ENCODE peak calls at places on chromosomes 2 and 18, in five cellular contexts. One of them, this sample, is unnamed.

GRCh38 chr2:215982465-215982875 is 30.9 kb downstream of the MREG start:
- DNase-seq in heart left ventricle: no peak
- DNase-seq in brain microvascular endothelial cell: peak; percentile 84
- DNase-seq in bronchial epithelial cell: peak; percentile 100
- DNase-seq in mesothelial cell of epicardium: no peak
- DNase-seq in this sample: no peak

GRCh38 chr2:196174424-196174823 is 3.0 kb upstream of the STK17B start:
- DNase-seq in heart left ventricle: no peak
- DNase-seq in brain microvascular endothelial cell: no peak
- DNase-seq in bronchial epithelial cell: no peak
- DNase-seq in mesothelial cell of epicardium: no peak
- DNase-seq in this sample: no peak

GRCh38 chr2:172431428-172431827 is 4.0 kb downstream of the ITGA6 start:
- DNase-seq in heart left ventricle: peak; percentile 69
- DNase-seq in brain microvascular endothelial cell: no peak
- DNase-seq in bronchial epithelial cell: no peak
- DNase-seq in mesothelial cell of epicardium: no peak
- DNase-seq in this sample: no peak

GRCh38 chr2:23586691-23587090 is 201.7 kb downstream of the KLHL29 start:
- DNase-seq in heart left ventricle: no peak
- DNase-seq in brain microvascular endothelial cell: no peak
- DNase-seq in bronchial epithelial cell: no peak
- DNase-seq in mesothelial cell of epicardium: no peak
- DNase-seq in this sample: no peak

GRCh38 chr2:58871469-58872142 is 630.5 kb upstream of the FANCL start:
- DNase-seq in heart left ventricle: no peak
- DNase-seq in brain microvascular endothelial cell: no peak
- DNase-seq in bronchial epithelial cell: no peak
- DNase-seq in mesothelial cell of epicardium: no peak
- DNase-seq in this sample: no peak

GRCh38 chr2:9032555-9032954 is 29.1 kb upstream of the MBOAT2 start:
- DNase-seq in heart left ventricle: no peak
- DNase-seq in brain microvascular endothelial cell: no peak
- DNase-seq in bronchial epithelial cell: no peak
- DNase-seq in mesothelial cell of epicardium: no peak
- DNase-seq in this sample: no peak

GRCh38 chr2:77147154-77147553 is 375.0 kb downstream of the LRRTM4 start:
- DNase-seq in heart left ventricle: no peak
- DNase-seq in brain microvascular endothelial cell: no peak
- DNase-seq in bronchial epithelial cell: no peak
- DNase-seq in mesothelial cell of epicardium: no peak
- DNase-seq in this sample: no peak

GRCh38 chr2:78999410-78999809 is 26.1 kb upstream of the REG3G start:
- DNase-seq in heart left ventricle: no peak
- DNase-seq in brain microvascular endothelial cell: no peak
- DNase-seq in bronchial epithelial cell: no peak
- DNase-seq in mesothelial cell of epicardium: no peak
- DNase-seq in this sample: no peak

GRCh38 chr18:50706199-50706598 is 113.6 kb downstream of the MRO start:
- DNase-seq in heart left ventricle: no peak
- DNase-seq in brain microvascular endothelial cell: no peak
- DNase-seq in bronchial epithelial cell: no peak
- DNase-seq in mesothelial cell of epicardium: no peak
- DNase-seq in this sample: no peak

GRCh38 chr2:98148968-98149697 is 62.2 kb downstream of the VWA3B start:
- DNase-seq in heart left ventricle: no peak
- DNase-seq in brain microvascular endothelial cell: peak; percentile 87
- DNase-seq in bronchial epithelial cell: peak; percentile 74
- DNase-seq in mesothelial cell of epicardium: no peak
- DNase-seq in this sample: no peak

GRCh38 chr2:99520813-99521212 is 31.0 kb upstream of the REV1 start:
- DNase-seq in heart left ventricle: no peak
- DNase-seq in brain microvascular endothelial cell: no peak
- DNase-seq in bronchial epithelial cell: peak; percentile 18
- DNase-seq in mesothelial cell of epicardium: no peak
- DNase-seq in this sample: no peak

GRCh38 chr2:75513616-75514170 is 47.0 kb downstream of the EVA1A start:
- DNase-seq in heart left ventricle: no peak
- DNase-seq in brain microvascular endothelial cell: no peak
- DNase-seq in bronchial epithelial cell: peak; percentile 74
- DNase-seq in mesothelial cell of epicardium: no peak
- DNase-seq in this sample: no peak

GRCh38 chr18:54608008-54608642 is 17.1 kb downstream of the DYNAP start:
- DNase-seq in heart left ventricle: no peak
- DNase-seq in brain microvascular endothelial cell: no peak
- DNase-seq in bronchial epithelial cell: peak; percentile 93
- DNase-seq in mesothelial cell of epicardium: no peak
- DNase-seq in this sample: no peak

GRCh38 chr2:112692914-112693313 is 27.9 kb upstream of the NT5DC4 start:
- DNase-seq in heart left ventricle: no peak
- DNase-seq in brain microvascular endothelial cell: no peak
- DNase-seq in bronchial epithelial cell: peak; percentile 77
- DNase-seq in mesothelial cell of epicardium: no peak
- DNase-seq in this sample: no peak

GRCh38 chr2:111116016-111116746 is 4.5 kb upstream of the BCL2L11 start:
- DNase-seq in heart left ventricle: no peak
- DNase-seq in brain microvascular endothelial cell: no peak
- DNase-seq in bronchial epithelial cell: no peak
- DNase-seq in mesothelial cell of epicardium: no peak
- DNase-seq in this sample: no peak

GRCh38 chr2:204171432-204171960 is 234.9 kb downstream of the ICOS start:
- DNase-seq in heart left ventricle: no peak
- DNase-seq in brain microvascular endothelial cell: no peak
- DNase-seq in bronchial epithelial cell: no peak
- DNase-seq in mesothelial cell of epicardium: no peak
- DNase-seq in this sample: no peak

GRCh38 chr2:101473581-101473910 is 1.4 kb downstream of the RFX8 start:
- DNase-seq in heart left ventricle: no peak
- DNase-seq in brain microvascular endothelial cell: no peak
- DNase-seq in bronchial epithelial cell: no peak
- DNase-seq in mesothelial cell of epicardium: no peak
- DNase-seq in this sample: no peak

GRCh38 chr2:24049485-24050021 is at the start of gene FKBP1B:
- DNase-seq in heart left ventricle: peak; percentile 66
- DNase-seq in brain microvascular endothelial cell: peak; percentile 30
- DNase-seq in bronchial epithelial cell: peak; percentile 57
- DNase-seq in mesothelial cell of epicardium: peak; percentile 50
- DNase-seq in this sample: peak; percentile 54

GRCh38 chr2:112577756-112578155 is 6.7 kb upstream of the CHCHD5 start:
- DNase-seq in heart left ventricle: no peak
- DNase-seq in brain microvascular endothelial cell: peak; percentile 32
- DNase-seq in bronchial epithelial cell: no peak
- DNase-seq in mesothelial cell of epicardium: no peak
- DNase-seq in this sample: no peak

GRCh38 chr2:111923271-111923670 is 24.9 kb downstream of the MERTK start:
- DNase-seq in heart left ventricle: no peak
- DNase-seq in brain microvascular endothelial cell: no peak
- DNase-seq in bronchial epithelial cell: no peak
- DNase-seq in mesothelial cell of epicardium: peak; percentile 43
- DNase-seq in this sample: no peak

GRCh38 chr2:178843688-178844087 is 36.5 kb upstream of the TTN start:
- DNase-seq in heart left ventricle: no peak
- DNase-seq in brain microvascular endothelial cell: no peak
- DNase-seq in bronchial epithelial cell: no peak
- DNase-seq in mesothelial cell of epicardium: no peak
- DNase-seq in this sample: no peak

GRCh38 chr18:61606759-61607158 is 273.5 kb downstream of the CDH20 start:
- DNase-seq in heart left ventricle: peak; percentile 91
- DNase-seq in brain microvascular endothelial cell: peak; percentile 89
- DNase-seq in bronchial epithelial cell: peak; percentile 96
- DNase-seq in mesothelial cell of epicardium: peak; percentile 46
- DNase-seq in this sample: no peak

GRCh38 chr2:46876741-46877384 is 38.7 kb downstream of the MCFD2 start:
- DNase-seq in heart left ventricle: peak; percentile 68
- DNase-seq in brain microvascular endothelial cell: peak; percentile 78
- DNase-seq in bronchial epithelial cell: peak; percentile 78
- DNase-seq in mesothelial cell of epicardium: no peak
- DNase-seq in this sample: no peak
- TF ChIP-seq CTCF in heart left ventricle: peak; percentile 65
- TF ChIP-seq CTCF in brain microvascular endothelial cell: peak; percentile 58
- TF ChIP-seq CTCF in bronchial epithelial cell: peak; percentile 47
- TF ChIP-seq CTCF in mesothelial cell of epicardium: no peak
- TF ChIP-seq CTCF in this sample: no peak

GRCh38 chr2:73892631-73893329 is at the start of gene ACTG2:
- DNase-seq in heart left ventricle: no peak
- DNase-seq in brain microvascular endothelial cell: peak; percentile 22
- DNase-seq in bronchial epithelial cell: no peak
- DNase-seq in mesothelial cell of epicardium: no peak
- DNase-seq in this sample: no peak

GRCh38 chr2:73888388-73888787 is 4.4 kb upstream of the ACTG2 start:
- DNase-seq in heart left ventricle: no peak
- DNase-seq in brain microvascular endothelial cell: no peak
- DNase-seq in bronchial epithelial cell: no peak
- DNase-seq in mesothelial cell of epicardium: no peak
- DNase-seq in this sample: no peak

GRCh38 chr2:73891276-73891901 is 1.4 kb upstream of the ACTG2 start:
- DNase-seq in heart left ventricle: no peak
- DNase-seq in brain microvascular endothelial cell: no peak
- DNase-seq in bronchial epithelial cell: no peak
- DNase-seq in mesothelial cell of epicardium: no peak
- DNase-seq in this sample: no peak

GRCh38 chr2:73893764-73894474 is 1.1 kb downstream of the ACTG2 start:
- DNase-seq in heart left ventricle: no peak
- DNase-seq in brain microvascular endothelial cell: no peak
- DNase-seq in bronchial epithelial cell: no peak
- DNase-seq in mesothelial cell of epicardium: no peak
- DNase-seq in this sample: no peak

GRCh38 chr2:73890301-73891092 is 2.3 kb upstream of the ACTG2 start:
- DNase-seq in heart left ventricle: no peak
- DNase-seq in brain microvascular endothelial cell: no peak
- DNase-seq in bronchial epithelial cell: no peak
- DNase-seq in mesothelial cell of epicardium: no peak
- DNase-seq in this sample: no peak
- TF ChIP-seq CTCF in heart left ventricle: no peak
- TF ChIP-seq CTCF in brain microvascular endothelial cell: no peak
- TF ChIP-seq CTCF in bronchial epithelial cell: no peak
- TF ChIP-seq CTCF in mesothelial cell of epicardium: no peak
- TF ChIP-seq CTCF in this sample: no peak

DNA sequence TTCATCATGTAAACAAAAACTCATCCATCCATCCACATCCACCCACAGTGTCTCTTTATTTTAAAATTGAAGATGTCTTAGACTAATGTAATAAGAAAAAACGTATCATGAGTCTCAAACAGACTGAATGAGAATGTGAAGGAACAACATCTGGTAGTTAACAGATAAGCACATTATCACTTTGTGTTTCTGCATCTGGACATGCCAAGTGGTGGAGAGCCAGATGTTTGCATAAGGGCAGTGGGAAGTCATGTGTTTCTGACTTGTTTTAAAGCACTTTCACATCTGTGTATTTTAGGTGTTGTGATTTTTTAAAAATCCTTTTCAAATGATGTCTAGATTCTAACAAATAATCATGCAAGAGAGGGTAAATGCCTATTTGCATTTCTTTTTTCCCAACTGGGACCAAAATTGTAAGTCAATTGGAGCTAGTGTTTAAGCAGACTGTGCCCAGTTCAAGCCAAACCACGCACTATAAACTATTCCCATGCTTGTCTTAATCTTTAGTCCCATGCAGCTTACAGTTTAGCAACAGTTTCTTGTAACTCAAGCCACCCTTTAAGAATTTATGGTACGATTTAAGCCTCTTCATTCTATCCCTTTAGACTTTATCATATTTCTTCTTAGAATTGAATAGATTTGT is 272.7 kb upstream of the DOK6 start:
- DNase-seq in heart left ventricle: no peak
- DNase-seq in brain microvascular endothelial cell: no peak
- DNase-seq in bronchial epithelial cell: no peak
- DNase-seq in mesothelial cell of epicardium: no peak
- DNase-seq in this sample: no peak
- TF ChIP-seq CTCF in heart left ventricle: no peak
- TF ChIP-seq CTCF in brain microvascular endothelial cell: no peak
- TF ChIP-seq CTCF in bronchial epithelial cell: no peak
- TF ChIP-seq CTCF in mesothelial cell of epicardium: no peak
- TF ChIP-seq CTCF in this sample: no peak

GRCh38 chr2:150919899-150920298 is 341.8 kb downstream of the RBM43 start:
- DNase-seq in heart left ventricle: no peak
- DNase-seq in brain microvascular endothelial cell: peak; percentile 20
- DNase-seq in bronchial epithelial cell: no peak
- DNase-seq in mesothelial cell of epicardium: no peak
- DNase-seq in this sample: no peak
- TF ChIP-seq CTCF in heart left ventricle: no peak
- TF ChIP-seq CTCF in brain microvascular endothelial cell: no peak
- TF ChIP-seq CTCF in bronchial epithelial cell: no peak
- TF ChIP-seq CTCF in mesothelial cell of epicardium: no peak
- TF ChIP-seq CTCF in this sample: no peak

DNA sequence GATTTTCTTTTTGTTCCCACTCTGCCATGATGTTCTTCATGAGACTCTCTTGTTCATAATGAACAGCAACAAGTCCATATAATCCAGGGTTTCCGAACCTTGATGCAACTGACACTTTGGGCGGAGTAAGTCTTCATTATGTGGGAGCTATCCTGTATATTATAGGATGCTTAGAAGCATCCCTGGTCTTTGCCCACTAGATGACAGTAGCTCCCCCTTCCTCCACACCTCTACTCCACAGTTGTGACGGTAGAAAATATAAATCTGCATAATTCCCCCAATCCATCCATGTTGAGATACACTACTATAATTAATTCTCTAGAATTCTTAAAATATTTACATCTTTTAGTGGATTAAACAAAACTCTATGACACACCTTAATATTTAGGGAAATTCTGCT is 482.2 kb upstream of the CELF4 start:
- DNase-seq in heart left ventricle: no peak
- DNase-seq in brain microvascular endothelial cell: no peak
- DNase-seq in bronchial epithelial cell: no peak
- DNase-seq in mesothelial cell of epicardium: no peak
- DNase-seq in this sample: no peak
- TF ChIP-seq CTCF in heart left ventricle: no peak
- TF ChIP-seq CTCF in brain microvascular endothelial cell: no peak
- TF ChIP-seq CTCF in bronchial epithelial cell: no peak
- TF ChIP-seq CTCF in mesothelial cell of epicardium: no peak
- TF ChIP-seq CTCF in this sample: no peak

This sample was measured in natural killer cell.